ENCODE peak calls at places on chromosomes 12 and 14, in five cellular contexts. O is A549, Y is GM12878, I is HepG2, E is H1. H is an unnamed sample.

GRCh38 chr14:103685276-103686211 is 29.7 kb downstream of the XRCC3 start:
- DNase-seq in E (no peak), Y (no peak), I (no peak), O (no peak), H (no peak)

GRCh38 chr14:90273532-90273931 is 17.2 kb downstream of the PSMC1 start:
- DNase-seq in E (no peak), Y (no peak), O (no peak), I (no peak), H (no peak)

GRCh38 chr12:109580272-109580671 is 6.7 kb downstream of the MVK start:
- DNase-seq in Y (no peak), I (no peak), E (no peak), O (no peak), H (no peak)

GRCh38 chr12:90832427-90832826 is 122.5 kb downstream of the CCER1 start:
- DNase-seq in O (no peak), I (no peak), E (no peak), Y (no peak), H (no peak)

GRCh38 chr14:106442857-106443256 is 916.5 kb downstream of the TMEM121 start:
- DNase-seq in E (no peak), Y (no peak), I (no peak), O (no peak), H (peak)

GRCh38 chr12:71425568-71425967 is 14.0 kb upstream of the LGR5 start:
- DNase-seq in I (no peak), O (no peak), Y (no peak), E (no peak), H (no peak)

GRCh38 chr12:47270782-47271664 is 191.3 kb upstream of the AMIGO2 start:
- DNase-seq in O (peak), I (no peak), Y (no peak), E (no peak), H (no peak)

GRCh38 chr14:76904100-76904739 is 78.0 kb downstream of the LRRC74A start:
- DNase-seq in E (no peak), I (no peak), Y (no peak), O (peak), H (no peak)

GRCh38 chr12:4649358-4649661 is 396 bp downstream of the NDUFA9 start:
- DNase-seq in O (no peak), E (no peak), Y (no peak), I (peak), H (no peak)

GRCh38 chr12:104457746-104458644 is 1.2 kb downstream of the CHST11 start:
- DNase-seq in O (peak), E (peak), I (no peak), Y (no peak), H (peak)

GRCh38 chr14:69247691-69248440 is 12.1 kb upstream of the GALNT16 start:
- DNase-seq in O (no peak), E (no peak), Y (no peak), I (no peak), H (no peak)

GRCh38 chr12:113759135-113759534 is 207.0 kb downstream of the RBM19 start:
- DNase-seq in Y (no peak), O (no peak), I (no peak), E (no peak), H (no peak)

GRCh38 chr12:28489256-28489655 is 299.0 kb downstream of the CCDC91 start:
- DNase-seq in O (no peak), Y (no peak), I (no peak), E (no peak), H (no peak)

GRCh38 chr12:68319988-68320623 is 12.1 kb downstream of the MDM1 start:
- DNase-seq in E (no peak), Y (no peak), O (no peak), I (no peak), H (peak)

GRCh38 chr12:112480931-112481330 is 62.2 kb downstream of the PTPN11 start:
- DNase-seq in Y (no peak), I (no peak), E (no peak), O (no peak), H (no peak)

GRCh38 chr14:68695326-68695768 is 97.5 kb downstream of the ZFP36L1 start:
- DNase-seq in E (no peak), Y (peak), I (peak), O (peak), H (peak)

GRCh38 chr12:103827800-103828440 is 13.1 kb downstream of the NT5DC3 start:
- DNase-seq in O (no peak), Y (no peak), E (no peak), I (no peak), H (no peak)

GRCh38 chr12:69007166-69007857 is 74.3 kb upstream of the CPM start:
- DNase-seq in Y (no peak), O (peak), I (no peak), E (no peak), H (no peak)

GRCh38 chr12:75635606-75636444 is 124.4 kb upstream of the KRR1 start:
- DNase-seq in E (no peak), Y (no peak), O (peak), I (peak), H (no peak)

GRCh38 chr14:24408764-24409163 is 10.0 kb downstream of the NYNRIN start:
- DNase-seq in I (no peak), O (no peak), E (no peak), Y (no peak), H (no peak)

GRCh38 chr14:96069421-96069820 is 30.3 kb downstream of the C14orf132 start:
- DNase-seq in E (no peak), Y (no peak), I (no peak), O (no peak), H (no peak)

GRCh38 chr12:116662612-116663144 is 75.2 kb downstream of the SPRING1 start:
- DNase-seq in O (no peak), Y (no peak), E (no peak), I (peak), H (no peak)

GRCh38 chr14:58196198-58196597 is 3.8 kb upstream of the ACTR10 start:
- DNase-seq in O (no peak), Y (no peak), E (no peak), I (no peak), H (no peak)

GRCh38 chr12:42213023-42213422 is 25.0 kb downstream of the YAF2 start:
- DNase-seq in E (no peak), O (no peak), I (no peak), Y (no peak), H (no peak)

GRCh38 chr12:123602651-123603195 is 824 bp downstream of the DDX55 start:
- DNase-seq in I (no peak), E (no peak), Y (no peak), O (no peak), H (peak)

GRCh38 chr14:95445161-95445560 is 71.3 kb downstream of the SYNE3 start:
- DNase-seq in I (no peak), O (no peak), Y (no peak), E (no peak), H (no peak)

GRCh38 chr12:8562310-8562709 is 21.6 kb upstream of the CLEC4E start:
- DNase-seq in E (peak), O (peak), I (no peak), Y (no peak), H (peak)

GRCh38 chr12:2432856-2433255 is 361.9 kb upstream of the FKBP4 start:
- DNase-seq in O (no peak), Y (no peak), I (no peak), E (no peak), H (no peak)

GRCh38 chr14:64912256-64912655 is 2.0 kb upstream of the CHURC1 start:
- DNase-seq in I (no peak), O (no peak), Y (no peak), E (no peak), H (no peak)
- TF ChIP-seq KDM1A in I (no peak), O (no peak), Y (no peak), E (no peak), H (peak)

DNA sequence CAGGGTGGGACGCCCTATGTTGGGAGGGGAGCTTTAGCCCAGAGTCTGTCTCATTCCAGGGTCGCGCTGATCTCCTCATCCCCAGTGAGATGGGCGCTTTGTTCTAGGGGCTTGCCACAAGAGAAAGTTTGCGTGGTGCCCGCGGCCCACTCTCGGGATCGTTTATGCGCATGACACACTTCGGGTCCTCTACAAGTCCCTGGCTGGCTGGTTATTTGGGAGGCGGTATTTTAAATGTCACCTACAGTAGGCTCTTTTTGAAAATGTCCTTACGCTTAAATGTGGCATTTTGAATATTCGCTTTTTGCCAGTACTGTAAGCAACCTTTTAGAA is 541 bp downstream of the GOLT1B start:
- DNase-seq in E (no peak), O (peak), I (peak), Y (peak), H (no peak)
- TF ChIP-seq CTCF in E (no peak), O (no peak), I (no peak), Y (no peak), H (no peak)

DNA sequence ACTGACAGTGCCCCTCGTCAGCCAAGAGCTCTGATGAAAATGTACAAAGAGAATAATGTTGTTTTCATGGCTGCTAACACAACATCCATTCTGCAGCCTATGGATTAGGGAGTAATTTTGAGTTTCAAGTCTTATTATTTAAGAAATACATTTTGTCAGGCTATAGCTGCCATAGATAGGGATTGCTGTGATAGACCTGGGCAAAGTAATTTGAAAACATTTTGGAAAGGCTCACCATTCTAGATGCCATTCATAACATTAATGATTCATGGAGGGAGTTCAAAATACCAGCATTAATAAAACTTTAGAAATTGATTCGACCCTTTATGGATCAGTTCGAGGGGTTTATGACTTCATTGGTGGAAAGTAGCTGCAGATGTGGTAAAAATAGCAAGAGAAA is 149.8 kb downstream of the GPHN start:
- DNase-seq in E (no peak), I (no peak), O (no peak), Y (no peak), H (no peak)
- TF ChIP-seq KDM1A in E (no peak), I (no peak), O (no peak), Y (no peak), H (no peak)

DNA sequence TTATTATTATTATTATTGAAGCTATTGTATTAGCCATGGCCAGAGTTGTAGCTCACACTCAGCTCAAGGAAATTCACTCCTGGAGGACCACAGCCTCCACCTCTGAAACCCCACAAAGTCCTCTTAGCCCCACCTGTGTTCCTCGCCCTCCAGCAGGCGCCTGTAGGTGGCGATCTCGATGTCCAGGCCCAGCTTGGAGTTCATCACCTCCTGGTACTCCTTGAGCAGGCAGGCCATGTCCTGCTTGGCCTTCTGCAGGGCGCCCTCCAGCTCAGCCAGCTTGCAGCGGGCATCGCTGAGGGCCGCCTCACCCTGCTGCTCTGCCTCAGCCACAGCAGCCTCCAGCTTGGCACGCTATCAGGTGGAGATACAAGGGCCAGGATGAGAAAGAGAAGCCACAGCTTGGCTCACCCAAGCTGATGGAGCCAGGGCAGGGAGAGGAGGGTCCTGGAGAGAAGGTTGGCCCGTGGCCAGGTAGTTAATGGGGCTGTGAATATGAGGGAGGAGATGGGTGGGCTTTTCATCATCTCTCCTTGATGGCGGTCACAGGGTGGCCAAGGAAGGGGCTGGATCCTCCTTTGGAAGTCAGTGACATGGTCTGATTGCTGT is 5.1 kb downstream of the KRT85 start:
- DNase-seq in Y (no peak), O (peak), I (no peak), E (peak), H (peak)
- TF ChIP-seq CTCF in Y (peak), O (peak), I (peak), E (peak), H (peak)

DNA sequence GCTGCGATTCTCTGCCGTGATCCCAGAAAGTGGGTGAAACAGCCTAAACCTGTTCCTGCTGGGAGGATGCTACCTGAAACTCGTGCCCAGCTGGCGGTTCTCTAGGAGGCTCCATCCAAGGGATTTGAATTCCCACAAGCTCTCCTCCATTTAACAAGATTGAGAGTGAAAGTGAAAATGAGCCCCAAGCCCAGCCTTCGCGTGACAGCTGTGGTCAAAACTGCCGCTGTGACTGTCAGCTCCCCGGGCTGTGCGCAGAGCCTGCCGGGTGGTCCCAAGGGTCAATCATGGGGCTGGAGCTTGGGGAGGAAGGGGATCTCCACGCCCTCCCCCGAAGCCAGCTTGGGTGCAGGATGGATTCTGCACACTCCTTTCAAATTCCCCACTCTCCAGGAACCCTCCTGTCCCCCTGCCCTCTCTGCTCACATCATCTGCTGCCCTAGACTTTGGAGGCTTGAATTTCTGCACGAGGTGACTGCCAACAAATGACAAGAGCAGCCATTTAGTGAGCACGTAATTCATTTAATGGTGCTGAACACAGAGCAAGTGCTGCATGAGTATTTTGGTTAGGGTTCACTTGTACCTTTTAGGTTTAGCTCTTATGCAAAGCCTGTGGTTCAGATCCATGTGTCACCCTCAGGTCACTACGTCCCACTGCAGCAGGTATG is 5.3 kb downstream of the ASB2 start:
- DNase-seq in Y (no peak), O (no peak), E (no peak), I (no peak), H (no peak)
- TF ChIP-seq KDM1A in Y (no peak), O (no peak), E (no peak), I (no peak), H (no peak)

GRCh38 chr12:107523760-107524558 is 161.6 kb upstream of the PWP1 start:
- DNase-seq in E (no peak), I (peak), Y (no peak), O (no peak), H (no peak)

GRCh38 chr12:107522692-107523477 is 162.7 kb upstream of the PWP1 start:
- DNase-seq in E (peak), O (peak), I (peak), Y (no peak), H (peak)

GRCh38 chr12:107518868-107519267 is 166.7 kb upstream of the PWP1 start:
- DNase-seq in E (no peak), O (no peak), Y (no peak), I (no peak), H (no peak)

GRCh38 chr12:107519906-107520859 is 165.4 kb upstream of the PWP1 start:
- DNase-seq in Y (no peak), O (no peak), I (no peak), E (no peak), H (no peak)

GRCh38 chr12:107521826-107522355 is 163.7 kb upstream of the PWP1 start:
- DNase-seq in I (no peak), O (no peak), E (no peak), Y (no peak), H (no peak)
- TF ChIP-seq CTCF in I (no peak), O (no peak), E (no peak), Y (no peak), H (no peak)

H was measured in K562.